ENCODE peak calls at places on chromosomes 11 and 22, in six cellular contexts. D is pancreas, C is astrocyte of the spinal cord, B is heart right ventricle, Z is right atrium auricular region, N is HFFc6. M is an unnamed sample.

GRCh38 chr11:102522332-102523207 is 8.0 kb downstream of the MMP7 start:
- DNase-seq in D (no peak), C (no peak), B (no peak), Z (no peak), N (no peak), M (no peak)

GRCh38 chr11:59710136-59710847 is 3.4 kb downstream of the OR10V1 start:
- DNase-seq in D (no peak), C (no peak), B (no peak), Z (no peak), N (peak; percentile 12), M (no peak)

GRCh38 chr11:68925613-68926012 is 21.9 kb downstream of the IGHMBP2 start:
- DNase-seq in D (no peak), C (no peak), B (no peak), Z (no peak), N (no peak), M (no peak)

GRCh38 chr11:71298016-71298550 is 45.7 kb upstream of the SHANK2 start:
- DNase-seq in D (no peak), C (no peak), B (no peak), Z (peak; percentile 13), N (no peak), M (peak; percentile 58)

GRCh38 chr11:67572747-67573419 is 10.7 kb upstream of the GSTP1 start:
- DNase-seq in D (peak; percentile 79), C (peak; percentile 42), B (peak; percentile 34), Z (no peak), N (peak; percentile 22), M (no peak)

GRCh38 chr11:83721286-83721685 is 435.1 kb upstream of the CCDC90B start:
- DNase-seq in D (no peak), C (no peak), B (no peak), Z (no peak), N (peak; percentile 3), M (no peak)

GRCh38 chr11:76791861-76792260 is 8.7 kb downstream of the TSKU start:
- DNase-seq in D (peak; percentile 57), C (peak; percentile 78), B (no peak), Z (no peak), N (peak; percentile 65), M (no peak)

GRCh38 chr11:33334627-33335026 is 77.4 kb downstream of the HIPK3 start:
- DNase-seq in D (no peak), C (no peak), B (no peak), Z (no peak), N (no peak), M (no peak)

GRCh38 chr11:47014097-47014496 is 77.5 kb downstream of the CSTPP1 start:
- DNase-seq in D (no peak), C (no peak), B (no peak), Z (no peak), N (no peak), M (no peak)

GRCh38 chr11:313304-313786 is 495 bp upstream of the IFITM1 start:
- DNase-seq in D (no peak), C (no peak), B (no peak), Z (no peak), N (no peak), M (no peak)

GRCh38 chr22:42396621-42397331 is 35.4 kb downstream of the NFAM1 start:
- DNase-seq in D (no peak), C (no peak), B (peak; percentile 13), Z (peak; percentile 67), N (no peak), M (no peak)

GRCh38 chr11:68659158-68659921 is 25.0 kb upstream of the GAL start:
- DNase-seq in D (peak; percentile 29), C (peak; percentile 98), B (peak; percentile 71), Z (peak; percentile 76), N (peak; percentile 87), M (no peak)

GRCh38 chr22:33038836-33039235 is 19.3 kb downstream of the SYN3 start:
- DNase-seq in D (no peak), C (no peak), B (no peak), Z (no peak), N (no peak), M (no peak)

GRCh38 chr11:626475-627272 is at the start of gene SCT:
- DNase-seq in D (no peak), C (no peak), B (no peak), Z (no peak), N (no peak), M (no peak)

GRCh38 chr11:73072935-73073481 is 69.1 kb downstream of the FCHSD2 start:
- DNase-seq in D (no peak), C (peak; percentile 31), B (no peak), Z (no peak), N (peak; percentile 1), M (no peak)

GRCh38 chr22:41822289-41823057 is 10.4 kb upstream of the SREBF2 start:
- DNase-seq in D (no peak), C (peak; percentile 69), B (no peak), Z (no peak), N (peak; percentile 74), M (no peak)

GRCh38 chr22:49715450-49715849 is 112.2 kb downstream of the BRD1 start:
- DNase-seq in D (no peak), C (no peak), B (no peak), Z (no peak), N (no peak), M (no peak)

GRCh38 chr11:34789196-34789834 is 126.9 kb downstream of the APIP start:
- DNase-seq in D (no peak), C (no peak), B (no peak), Z (no peak), N (no peak), M (no peak)

GRCh38 chr11:34788642-34789041 is 127.5 kb downstream of the APIP start:
- DNase-seq in D (no peak), C (no peak), B (no peak), Z (no peak), N (no peak), M (no peak)

GRCh38 chr11:34791725-34792124 is 124.5 kb downstream of the APIP start:
- DNase-seq in D (no peak), C (no peak), B (no peak), Z (no peak), N (no peak), M (no peak)

GRCh38 chr11:34792143-34792542 is 124.0 kb downstream of the APIP start:
- DNase-seq in D (no peak), C (no peak), B (no peak), Z (no peak), N (no peak), M (no peak)

GRCh38 chr11:34790620-34791019 is 125.6 kb downstream of the APIP start:
- DNase-seq in D (no peak), C (no peak), B (no peak), Z (no peak), N (no peak), M (no peak)
- TF ChIP-seq CTCF in D (no peak), C (no peak), B (no peak), Z (no peak), N (peak; percentile 24), M (peak; percentile 21)

GRCh38 chr11:116312560-116313340 is 460.0 kb downstream of the BUD13 start:
- DNase-seq in D (peak; percentile 85), C (peak; percentile 29), B (peak; percentile 85), Z (peak; percentile 80), N (no peak), M (no peak)

GRCh38 chr11:116311141-116311540 is 461.6 kb downstream of the BUD13 start:
- DNase-seq in D (no peak), C (no peak), B (no peak), Z (no peak), N (no peak), M (no peak)

GRCh38 chr11:116317212-116317611 is 455.6 kb downstream of the BUD13 start:
- DNase-seq in D (no peak), C (no peak), B (no peak), Z (no peak), N (no peak), M (no peak)

GRCh38 chr11:116310215-116310614 is 462.6 kb downstream of the BUD13 start:
- DNase-seq in D (no peak), C (peak; percentile 64), B (no peak), Z (no peak), N (no peak), M (no peak)

DNA sequence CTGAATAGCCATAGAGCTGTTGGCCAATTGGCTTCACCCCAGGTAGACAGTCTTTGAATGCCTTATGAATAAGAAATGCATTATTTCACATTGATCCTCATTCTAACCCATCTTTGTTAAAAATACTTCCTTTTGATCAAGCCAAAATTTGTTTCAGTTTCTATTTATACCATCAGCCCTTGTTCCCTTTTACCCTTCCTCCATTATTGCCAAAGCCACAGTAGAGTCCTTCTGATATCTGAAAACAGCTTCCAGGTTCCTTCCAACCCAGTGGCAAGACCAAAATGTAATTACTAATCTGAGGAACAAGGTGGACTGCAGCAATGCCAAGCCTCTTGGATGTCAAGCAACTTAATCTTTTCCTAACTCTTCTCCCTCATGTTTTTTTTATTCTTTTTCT is 458.8 kb downstream of the BUD13 start:
- DNase-seq in D (no peak), C (no peak), B (no peak), Z (no peak), N (no peak), M (no peak)
- TF ChIP-seq CTCF in D (no peak), C (no peak), B (no peak), Z (no peak), N (no peak), M (no peak)

GRCh38 chr11:92302766-92303165 is 78.1 kb downstream of the FAT3 start:
- DNase-seq in D (no peak), C (peak; percentile 65), B (no peak), Z (no peak), N (peak; percentile 37), M (no peak)

GRCh38 chr11:92304271-92304670 is 79.7 kb downstream of the FAT3 start:
- DNase-seq in D (no peak), C (no peak), B (no peak), Z (no peak), N (no peak), M (no peak)

GRCh38 chr11:92297551-92298237 is 73.1 kb downstream of the FAT3 start:
- DNase-seq in D (no peak), C (no peak), B (no peak), Z (no peak), N (no peak), M (no peak)

GRCh38 chr11:92298238-92298565 is 73.6 kb downstream of the FAT3 start:
- DNase-seq in D (no peak), C (no peak), B (no peak), Z (no peak), N (no peak), M (no peak)

GRCh38 chr11:92300871-92301270 is 76.3 kb downstream of the FAT3 start:
- DNase-seq in D (no peak), C (no peak), B (no peak), Z (no peak), N (no peak), M (no peak)
- TF ChIP-seq CTCF in D (no peak), C (no peak), B (no peak), Z (no peak), N (no peak), M (no peak)

GRCh38 chr11:61890536-61891330 is 612 bp downstream of the FADS3 start:
- DNase-seq in D (peak; percentile 60), C (peak; percentile 68), B (peak; percentile 48), Z (peak; percentile 89), N (peak; percentile 80), M (no peak)

GRCh38 chr11:61889831-61890230 is 1.5 kb downstream of the FADS3 start:
- DNase-seq in D (no peak), C (no peak), B (no peak), Z (no peak), N (no peak), M (no peak)

GRCh38 chr11:61893981-61894380 is 2.6 kb upstream of the FADS3 start:
- DNase-seq in D (no peak), C (peak; percentile 91), B (no peak), Z (no peak), N (peak; percentile 96), M (no peak)

GRCh38 chr11:61892085-61892370 is 683 bp upstream of the FADS3 start:
- DNase-seq in D (no peak), C (no peak), B (no peak), Z (no peak), N (no peak), M (no peak)

GRCh38 chr11:61891331-61892084 is at the start of gene FADS3:
- DNase-seq in D (peak; percentile 89), C (peak; percentile 76), B (peak; percentile 88), Z (peak; percentile 92), N (peak; percentile 62), M (no peak)
- TF ChIP-seq CTCF in D (no peak), C (no peak), B (peak; percentile 3), Z (no peak), N (no peak), M (peak; percentile 26)

M was measured in type B pancreatic cell.